ENCODE peak calls at places on chromosomes 13 and 19, in seven cellular contexts. One of them, this sample, is unnamed.

GRCh38 chr19:4556574-4557185 is 2.8 kb downstream of the SEMA6B start:
- DNase-seq in sigmoid colon: no peak
- DNase-seq in hepatocyte: peak; percentile 17
- DNase-seq in cardiac muscle cell: peak; percentile 28
- DNase-seq in SJSA1: no peak
- DNase-seq in tibial nerve: no peak
- DNase-seq in neural progenitor cell: peak; percentile 48
- DNase-seq in this sample: no peak

GRCh38 chr19:57111329-57111644 is 8.5 kb upstream of the USP29 start:
- DNase-seq in neural progenitor cell: no peak
- DNase-seq in tibial nerve: no peak
- DNase-seq in SJSA1: no peak
- DNase-seq in sigmoid colon: no peak
- DNase-seq in hepatocyte: no peak
- DNase-seq in cardiac muscle cell: no peak
- DNase-seq in this sample: no peak

GRCh38 chr19:13172335-13173128 is 22.3 kb downstream of the IER2 start:
- DNase-seq in hepatocyte: peak; percentile 76
- DNase-seq in SJSA1: peak; percentile 94
- DNase-seq in tibial nerve: peak; percentile 44
- DNase-seq in cardiac muscle cell: peak; percentile 80
- DNase-seq in sigmoid colon: peak; percentile 89
- DNase-seq in neural progenitor cell: no peak
- DNase-seq in this sample: peak; percentile 82

GRCh38 chr19:15331419-15332310 is 674 bp downstream of the BRD4 start:
- DNase-seq in neural progenitor cell: peak; percentile 74
- DNase-seq in SJSA1: no peak
- DNase-seq in sigmoid colon: peak; percentile 79
- DNase-seq in cardiac muscle cell: peak; percentile 63
- DNase-seq in tibial nerve: no peak
- DNase-seq in hepatocyte: peak; percentile 84
- DNase-seq in this sample: peak; percentile 82

GRCh38 chr19:41698746-41699230 is 9.6 kb upstream of the CEACAM5 start:
- DNase-seq in cardiac muscle cell: no peak
- DNase-seq in neural progenitor cell: no peak
- DNase-seq in SJSA1: no peak
- DNase-seq in tibial nerve: no peak
- DNase-seq in hepatocyte: no peak
- DNase-seq in sigmoid colon: no peak
- DNase-seq in this sample: no peak

GRCh38 chr19:40192758-40193586 is 1.7 kb downstream of the MAP3K10 start:
- DNase-seq in neural progenitor cell: no peak
- DNase-seq in sigmoid colon: no peak
- DNase-seq in hepatocyte: no peak
- DNase-seq in cardiac muscle cell: no peak
- DNase-seq in SJSA1: no peak
- DNase-seq in tibial nerve: no peak
- DNase-seq in this sample: no peak

GRCh38 chr19:49468199-49468598 is 5.8 kb upstream of the FLT3LG start:
- DNase-seq in neural progenitor cell: no peak
- DNase-seq in hepatocyte: no peak
- DNase-seq in SJSA1: no peak
- DNase-seq in sigmoid colon: no peak
- DNase-seq in cardiac muscle cell: no peak
- DNase-seq in tibial nerve: no peak
- DNase-seq in this sample: no peak

GRCh38 chr13:23715762-23716235 is 145.6 kb downstream of the TNFRSF19 start:
- DNase-seq in cardiac muscle cell: no peak
- DNase-seq in SJSA1: peak; percentile 5
- DNase-seq in neural progenitor cell: no peak
- DNase-seq in sigmoid colon: no peak
- DNase-seq in hepatocyte: peak; percentile 31
- DNase-seq in tibial nerve: no peak
- DNase-seq in this sample: no peak

GRCh38 chr13:112869202-112870061 is 99.6 kb upstream of the MCF2L start:
- DNase-seq in tibial nerve: no peak
- DNase-seq in sigmoid colon: peak; percentile 46
- DNase-seq in hepatocyte: no peak
- DNase-seq in SJSA1: no peak
- DNase-seq in cardiac muscle cell: no peak
- DNase-seq in neural progenitor cell: no peak
- DNase-seq in this sample: no peak

GRCh38 chr19:37655689-37656491 is 625 bp upstream of the ZFP30 start:
- DNase-seq in hepatocyte: peak; percentile 94
- DNase-seq in neural progenitor cell: peak; percentile 92
- DNase-seq in tibial nerve: peak; percentile 55
- DNase-seq in SJSA1: peak; percentile 89
- DNase-seq in cardiac muscle cell: peak; percentile 86
- DNase-seq in sigmoid colon: peak; percentile 91
- DNase-seq in this sample: peak; percentile 92

GRCh38 chr19:27794444-27795042 is 1418.4 kb downstream of the UQCRFS1 start:
- DNase-seq in SJSA1: no peak
- DNase-seq in sigmoid colon: no peak
- DNase-seq in tibial nerve: no peak
- DNase-seq in cardiac muscle cell: peak; percentile 44
- DNase-seq in neural progenitor cell: peak; percentile 67
- DNase-seq in hepatocyte: peak; percentile 57
- DNase-seq in this sample: no peak

GRCh38 chr19:58551577-58552471 is 3.1 kb downstream of the CHMP2A start:
- DNase-seq in cardiac muscle cell: no peak
- DNase-seq in neural progenitor cell: no peak
- DNase-seq in tibial nerve: no peak
- DNase-seq in hepatocyte: peak; percentile 4
- DNase-seq in SJSA1: no peak
- DNase-seq in sigmoid colon: no peak
- DNase-seq in this sample: no peak

GRCh38 chr19:12766051-12766521 is 9.3 kb downstream of the HOOK2 start:
- DNase-seq in sigmoid colon: peak; percentile 93
- DNase-seq in hepatocyte: peak; percentile 85
- DNase-seq in cardiac muscle cell: no peak
- DNase-seq in tibial nerve: peak; percentile 57
- DNase-seq in neural progenitor cell: peak; percentile 87
- DNase-seq in SJSA1: peak; percentile 93
- DNase-seq in this sample: peak; percentile 89

GRCh38 chr19:33906578-33907335 is 110.1 kb downstream of the KCTD15 start:
- DNase-seq in SJSA1: no peak
- DNase-seq in cardiac muscle cell: peak; percentile 50
- DNase-seq in neural progenitor cell: peak; percentile 58
- DNase-seq in sigmoid colon: no peak
- DNase-seq in tibial nerve: no peak
- DNase-seq in hepatocyte: peak; percentile 28
- DNase-seq in this sample: no peak

GRCh38 chr13:34577051-34577450 is 365.0 kb upstream of the NBEA start:
- DNase-seq in hepatocyte: no peak
- DNase-seq in neural progenitor cell: no peak
- DNase-seq in tibial nerve: no peak
- DNase-seq in SJSA1: no peak
- DNase-seq in sigmoid colon: no peak
- DNase-seq in cardiac muscle cell: peak; percentile 68
- DNase-seq in this sample: no peak

GRCh38 chr13:32734511-32734910 is 148.3 kb downstream of the PDS5B start:
- DNase-seq in SJSA1: no peak
- DNase-seq in hepatocyte: no peak
- DNase-seq in tibial nerve: no peak
- DNase-seq in cardiac muscle cell: peak; percentile 53
- DNase-seq in sigmoid colon: no peak
- DNase-seq in neural progenitor cell: no peak
- DNase-seq in this sample: no peak

GRCh38 chr19:43329989-43330388 is 23.5 kb upstream of the CD177 start:
- DNase-seq in SJSA1: no peak
- DNase-seq in sigmoid colon: no peak
- DNase-seq in cardiac muscle cell: no peak
- DNase-seq in hepatocyte: no peak
- DNase-seq in neural progenitor cell: no peak
- DNase-seq in tibial nerve: no peak
- DNase-seq in this sample: no peak

GRCh38 chr13:98925949-98926348 is 51.9 kb downstream of the DOCK9 start:
- DNase-seq in SJSA1: no peak
- DNase-seq in cardiac muscle cell: no peak
- DNase-seq in tibial nerve: no peak
- DNase-seq in sigmoid colon: no peak
- DNase-seq in neural progenitor cell: no peak
- DNase-seq in hepatocyte: no peak
- DNase-seq in this sample: no peak

GRCh38 chr13:98923641-98924397 is 54.0 kb downstream of the DOCK9 start:
- DNase-seq in tibial nerve: no peak
- DNase-seq in neural progenitor cell: peak; percentile 65
- DNase-seq in sigmoid colon: no peak
- DNase-seq in hepatocyte: no peak
- DNase-seq in cardiac muscle cell: no peak
- DNase-seq in SJSA1: no peak
- DNase-seq in this sample: no peak

GRCh38 chr13:98930014-98930625 is 47.7 kb downstream of the DOCK9 start:
- DNase-seq in sigmoid colon: no peak
- DNase-seq in SJSA1: no peak
- DNase-seq in cardiac muscle cell: no peak
- DNase-seq in hepatocyte: peak; percentile 29
- DNase-seq in tibial nerve: no peak
- DNase-seq in neural progenitor cell: no peak
- DNase-seq in this sample: peak; percentile 61

GRCh38 chr13:98922306-98922705 is 55.6 kb downstream of the DOCK9 start:
- DNase-seq in tibial nerve: no peak
- DNase-seq in cardiac muscle cell: peak; percentile 40
- DNase-seq in sigmoid colon: no peak
- DNase-seq in hepatocyte: no peak
- DNase-seq in neural progenitor cell: no peak
- DNase-seq in SJSA1: no peak
- DNase-seq in this sample: no peak

DNA sequence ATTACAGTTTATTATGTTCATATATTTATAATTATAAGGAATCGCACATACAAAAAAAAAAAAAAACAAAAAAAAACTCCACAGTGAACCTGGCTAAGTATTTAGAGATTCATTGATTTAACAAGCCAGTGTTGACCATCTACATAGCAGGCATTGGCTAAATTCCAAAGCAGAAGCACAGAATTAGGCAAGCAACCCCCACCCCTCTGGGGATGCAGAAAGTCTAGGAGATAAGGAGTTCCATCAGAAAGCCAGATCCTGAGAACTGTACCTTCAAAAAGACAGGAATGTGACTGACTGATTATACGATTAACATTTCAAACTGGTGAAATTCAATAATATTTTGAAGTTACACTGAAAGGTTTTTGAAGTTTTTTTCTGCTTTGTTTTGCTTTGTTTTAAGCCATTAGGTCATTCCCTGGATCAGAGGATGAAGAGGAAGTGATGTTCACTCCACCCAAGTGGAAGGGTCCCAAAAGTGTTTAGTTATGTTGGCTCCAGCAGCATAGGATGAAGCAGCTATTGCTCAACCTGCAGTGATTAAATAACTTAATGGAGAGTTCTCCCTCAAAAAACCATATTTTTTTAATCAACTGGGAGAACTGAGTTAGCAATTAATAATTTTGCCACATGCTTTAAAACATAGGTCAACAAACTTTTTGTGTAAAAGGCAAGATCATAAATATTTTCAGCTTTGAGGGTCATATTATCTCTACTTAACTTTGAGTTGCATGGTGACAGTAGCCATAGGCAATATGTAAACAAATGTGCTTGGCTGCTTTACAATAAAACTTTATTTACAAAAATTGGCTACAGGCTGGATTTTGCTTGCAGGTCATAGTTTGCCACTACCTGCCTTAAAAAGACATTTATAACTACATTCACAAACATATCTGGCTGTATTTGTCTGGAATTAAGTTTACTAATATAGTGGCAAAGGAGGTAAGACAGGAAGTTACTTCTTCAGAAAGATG is 49.6 kb downstream of the DOCK9 start:
- DNase-seq in SJSA1: no peak
- DNase-seq in hepatocyte: no peak
- DNase-seq in sigmoid colon: peak; percentile 73
- DNase-seq in cardiac muscle cell: peak; percentile 87
- DNase-seq in tibial nerve: no peak
- DNase-seq in neural progenitor cell: no peak
- DNase-seq in this sample: no peak
- H3K27ac ChIP-seq in SJSA1: no peak overlapping the region
- H3K27ac ChIP-seq in hepatocyte: no peak overlapping the region
- H3K27ac ChIP-seq in sigmoid colon: peak overlapping the region; percentile 47
- H3K27ac ChIP-seq in cardiac muscle cell: no peak overlapping the region
- H3K27ac ChIP-seq in tibial nerve: peak overlapping the region; percentile 28
- H3K27ac ChIP-seq in neural progenitor cell: no peak overlapping the region
- H3K27ac ChIP-seq in this sample: peak overlapping the region; percentile 27

GRCh38 chr19:6232567-6232966 is 47.2 kb downstream of the MLLT1 start:
- DNase-seq in hepatocyte: no peak
- DNase-seq in tibial nerve: no peak
- DNase-seq in neural progenitor cell: no peak
- DNase-seq in sigmoid colon: no peak
- DNase-seq in cardiac muscle cell: peak; percentile 90
- DNase-seq in SJSA1: peak; percentile 38
- DNase-seq in this sample: peak; percentile 35
- H3K4me1 ChIP-seq in hepatocyte: peaks cover 18% of the 10 kb centered on the region
- H3K4me1 ChIP-seq in tibial nerve: no peaks in the 10 kb centered on the region
- H3K4me1 ChIP-seq in neural progenitor cell: peaks cover 28% of the 10 kb centered on the region
- H3K4me1 ChIP-seq in sigmoid colon: no peaks in the 10 kb centered on the region
- H3K4me1 ChIP-seq in cardiac muscle cell: peaks cover 23% of the 10 kb centered on the region
- H3K4me1 ChIP-seq in SJSA1: peaks cover 65% of the 10 kb centered on the region
- H3K4me1 ChIP-seq in this sample: peaks cover 54% of the 10 kb centered on the region

GRCh38 chr19:2186071-2186846 is 22.5 kb downstream of the DOT1L start:
- DNase-seq in neural progenitor cell: peak; percentile 39
- DNase-seq in hepatocyte: peak; percentile 85
- DNase-seq in SJSA1: peak; percentile 86
- DNase-seq in sigmoid colon: peak; percentile 96
- DNase-seq in tibial nerve: peak; percentile 71
- DNase-seq in cardiac muscle cell: peak; percentile 98
- DNase-seq in this sample: peak; percentile 92
- H3K4me3 ChIP-seq in neural progenitor cell: no peak overlapping the region
- H3K4me3 ChIP-seq in hepatocyte: no peak overlapping the region
- H3K4me3 ChIP-seq in SJSA1: no peak overlapping the region
- H3K4me3 ChIP-seq in sigmoid colon: peak overlapping the region; percentile 0
- H3K4me3 ChIP-seq in tibial nerve: no peak overlapping the region
- H3K4me3 ChIP-seq in cardiac muscle cell: no peak overlapping the region
- H3K4me3 ChIP-seq in this sample: peak overlapping the region; percentile 33

GRCh38 chr19:35310331-35310730 is 18.4 kb downstream of the MAG start:
- DNase-seq in hepatocyte: no peak
- DNase-seq in sigmoid colon: no peak
- DNase-seq in cardiac muscle cell: no peak
- DNase-seq in SJSA1: no peak
- DNase-seq in neural progenitor cell: no peak
- DNase-seq in tibial nerve: no peak
- DNase-seq in this sample: peak; percentile 3
- H3K27ac ChIP-seq in hepatocyte: no peak overlapping the region
- H3K27ac ChIP-seq in sigmoid colon: no peak overlapping the region
- H3K27ac ChIP-seq in cardiac muscle cell: peak overlapping the region; percentile 48
- H3K27ac ChIP-seq in SJSA1: no peak overlapping the region
- H3K27ac ChIP-seq in neural progenitor cell: no peak overlapping the region
- H3K27ac ChIP-seq in tibial nerve: no peak overlapping the region
- H3K27ac ChIP-seq in this sample: no peak overlapping the region

This sample was measured in psoas muscle.